ENCODE peak calls at places on chromosomes 16 and 17, in seven cellular contexts. I, W, F, Q, G, T and N are unnamed samples.
A peak's percentile ranks its signal among the peaks of the same experiment; 100 is the strongest.

GRCh38 chr16:89801800-89802199 is 14.6 kb downstream of the FANCA start:
- DNase-seq in I (no peak), W (no peak), F (no peak), Q (no peak), G (peak; percentile 2), T (peak; percentile 29), N (no peak)

GRCh38 chr16:85393674-85394510 is 219.2 kb upstream of the GSE1 start:
- DNase-seq in I (peak; percentile 51), W (no peak), F (peak; percentile 86), Q (peak; percentile 60), G (peak; percentile 33), T (no peak), N (peak; percentile 16)

GRCh38 chr16:57669476-57670162 is 1.5 kb downstream of the ADGRG3 start:
- DNase-seq in I (no peak), W (no peak), F (peak; percentile 17), Q (no peak), G (no peak), T (no peak), N (no peak)

GRCh38 chr16:70522216-70523000 is 946 bp downstream of the COG4 start:
- DNase-seq in I (no peak), W (no peak), F (peak; percentile 11), Q (no peak), G (peak; percentile 0), T (no peak), N (no peak)

GRCh38 chr16:3259097-3259496 is 2.7 kb upstream of the MEFV start:
- DNase-seq in I (no peak), W (peak; percentile 72), F (no peak), Q (no peak), G (no peak), T (no peak), N (peak; percentile 81)

GRCh38 chr16:72182976-72183375 is 11.0 kb upstream of the PMFBP1 start:
- DNase-seq in I (no peak), W (no peak), F (no peak), Q (no peak), G (no peak), T (no peak), N (no peak)

GRCh38 chr16:50276801-50277560 is 10.6 kb downstream of the ADCY7 start:
- DNase-seq in I (no peak), W (no peak), F (no peak), Q (no peak), G (peak; percentile 7), T (no peak), N (no peak)

GRCh38 chr16:26456074-26456473 is 610.7 kb upstream of the C16orf82 start:
- DNase-seq in I (no peak), W (no peak), F (no peak), Q (no peak), G (no peak), T (no peak), N (no peak)

GRCh38 chr16:76583466-76583865 is 306.3 kb downstream of the CNTNAP4 start:
- DNase-seq in I (no peak), W (no peak), F (no peak), Q (no peak), G (no peak), T (peak; percentile 96), N (no peak)

GRCh38 chr17:37828313-37829124 is 83.7 kb upstream of the HNF1B start:
- DNase-seq in I (no peak), W (no peak), F (peak; percentile 66), Q (no peak), G (no peak), T (no peak), N (peak; percentile 33)

GRCh38 chr16:19879241-19879792 is 5.3 kb downstream of the GPRC5B start:
- DNase-seq in I (no peak), W (no peak), F (no peak), Q (no peak), G (no peak), T (peak; percentile 46), N (peak; percentile 3)

GRCh38 chr17:44375196-44376017 is 11.8 kb upstream of the FAM171A2 start:
- DNase-seq in I (no peak), W (no peak), F (no peak), Q (no peak), G (no peak), T (no peak), N (no peak)

GRCh38 chr17:81016575-81016974 is 18.4 kb upstream of the BAIAP2 start:
- DNase-seq in I (no peak), W (no peak), F (no peak), Q (no peak), G (no peak), T (no peak), N (no peak)

GRCh38 chr16:15650019-15650697 is at the start of gene NDE1:
- DNase-seq in I (peak; percentile 82), W (peak; percentile 42), F (peak; percentile 95), Q (peak; percentile 85), G (peak; percentile 80), T (peak; percentile 83), N (peak; percentile 89)

GRCh38 chr17:17500999-17501605 is 4.9 kb upstream of the RASD1 start:
- DNase-seq in I (no peak), W (no peak), F (no peak), Q (no peak), G (no peak), T (no peak), N (no peak)

GRCh38 chr17:17067277-17067676 is 25.0 kb downstream of the MPRIP start:
- DNase-seq in I (no peak), W (peak; percentile 23), F (peak; percentile 17), Q (no peak), G (peak; percentile 18), T (no peak), N (no peak)

GRCh38 chr17:80145076-80146075 is 1.6 kb downstream of the EIF4A3 start:
- DNase-seq in I (no peak), W (no peak), F (no peak), Q (no peak), G (no peak), T (peak; percentile 9), N (no peak)

GRCh38 chr16:5432166-5432565 is 334.6 kb upstream of the EEF2KMT start:
- DNase-seq in I (no peak), W (no peak), F (no peak), Q (no peak), G (no peak), T (no peak), N (no peak)

GRCh38 chr17:19986941-19987714 is 9.5 kb upstream of the AKAP10 start:
- DNase-seq in I (no peak), W (no peak), F (peak; percentile 19), Q (no peak), G (no peak), T (no peak), N (no peak)

GRCh38 chr17:43699438-43699756 is 37.7 kb upstream of the MEOX1 start:
- DNase-seq in I (no peak), W (no peak), F (no peak), Q (no peak), G (no peak), T (no peak), N (no peak)

GRCh38 chr16:57826706-57827625 is 24.7 kb upstream of the KIFC3 start:
- DNase-seq in I (no peak), W (no peak), F (no peak), Q (no peak), G (peak; percentile 15), T (peak; percentile 76), N (no peak)

GRCh38 chr16:67888311-67888710 is 3.6 kb downstream of the NRN1L start:
- DNase-seq in I (no peak), W (no peak), F (no peak), Q (no peak), G (no peak), T (no peak), N (no peak)

GRCh38 chr16:86970279-86970678 is 346.9 kb downstream of the C16orf95 start:
- DNase-seq in I (no peak), W (no peak), F (no peak), Q (no peak), G (no peak), T (no peak), N (no peak)

GRCh38 chr17:50478391-50479361 is at the start of gene RSAD1:
- DNase-seq in I (peak; percentile 80), W (peak; percentile 46), F (peak; percentile 93), Q (peak; percentile 87), G (peak; percentile 79), T (peak; percentile 92), N (peak; percentile 85)

GRCh38 chr17:2435852-2436251 is 35.0 kb upstream of the MNT start:
- DNase-seq in I (no peak), W (no peak), F (no peak), Q (no peak), G (no peak), T (peak; percentile 88), N (no peak)

GRCh38 chr17:38815576-38816193 is 9.4 kb downstream of the CWC25 start:
- DNase-seq in I (no peak), W (peak; percentile 56), F (no peak), Q (peak; percentile 15), G (peak; percentile 60), T (no peak), N (peak; percentile 18)

GRCh38 chr16:65068151-65068740 is 53.6 kb downstream of the CDH11 start:
- DNase-seq in I (no peak), W (peak; percentile 69), F (no peak), Q (no peak), G (no peak), T (no peak), N (no peak)